ENCODE peak calls at places on chromosome 2, in nine cellular contexts. L, M, F, D, W, Q, Z, P and X are unnamed samples.

GRCh38 chr2:239966029-239966847 is 58.9 kb downstream of the NDUFA10 start:
- DNase-seq in Z (no peak), D (no peak), Q (no peak), L (no peak), P (no peak), W (no peak), F (no peak), M (no peak), X (no peak)

GRCh38 chr2:68653538-68653982 is 10.2 kb downstream of the PROKR1 start:
- DNase-seq in W (peak), P (no peak), Q (peak), M (no peak), F (peak), Z (peak), L (no peak), D (no peak), X (peak)

GRCh38 chr2:59167514-59167913 is 926.4 kb upstream of the FANCL start:
- DNase-seq in W (no peak), L (no peak), D (no peak), Z (no peak), M (no peak), Q (no peak), F (no peak), P (no peak), X (no peak)

GRCh38 chr2:42214669-42215068 is 45.5 kb downstream of the EML4 start:
- DNase-seq in M (no peak), F (no peak), Z (peak), P (no peak), L (no peak), Q (no peak), D (no peak), W (no peak), X (no peak)

GRCh38 chr2:149877064-149877463 is 289.5 kb upstream of the MMADHC start:
- DNase-seq in W (no peak), M (no peak), F (no peak), Q (no peak), Z (no peak), L (no peak), P (peak), D (no peak), X (no peak)

GRCh38 chr2:100140582-100140981 is 1.8 kb downstream of the AFF3 start:
- DNase-seq in L (no peak), M (no peak), D (no peak), W (no peak), Z (no peak), P (no peak), Q (no peak), F (no peak), X (no peak)

GRCh38 chr2:101327863-101328394 is 19.4 kb upstream of the RNF149 start:
- DNase-seq in L (no peak), W (no peak), F (no peak), Q (no peak), M (no peak), P (no peak), Z (no peak), D (no peak), X (no peak)

GRCh38 chr2:41725901-41726300 is 321.9 kb upstream of the PKDCC start:
- DNase-seq in Q (no peak), P (no peak), D (no peak), M (no peak), Z (no peak), W (no peak), F (no peak), L (no peak), X (no peak)

GRCh38 chr2:88261725-88262124 is 91.6 kb downstream of the THNSL2 start:
- DNase-seq in W (no peak), L (no peak), P (no peak), M (no peak), F (no peak), D (no peak), Q (no peak), Z (no peak), X (no peak)

GRCh38 chr2:234992624-234993349 is 41.0 kb downstream of the SH3BP4 start:
- DNase-seq in W (no peak), M (no peak), D (no peak), P (no peak), Z (no peak), F (no peak), Q (no peak), L (no peak), X (no peak)

GRCh38 chr2:175630319-175631246 is 371.5 kb downstream of the LNPK start:
- DNase-seq in Z (no peak), P (no peak), L (no peak), D (no peak), F (peak), Q (no peak), M (no peak), W (no peak), X (no peak)

GRCh38 chr2:31337860-31338259 is 76.7 kb downstream of the XDH start:
- DNase-seq in L (no peak), D (no peak), Q (no peak), P (no peak), Z (peak), W (no peak), F (no peak), M (no peak), X (no peak)

GRCh38 chr2:5991305-5991968 is 299.3 kb downstream of the SOX11 start:
- DNase-seq in L (no peak), W (no peak), Q (no peak), D (no peak), P (no peak), F (no peak), M (peak), Z (peak), X (no peak)

GRCh38 chr2:23900927-23901322 is 26.0 kb downstream of the ATAD2B start:
- DNase-seq in F (no peak), M (no peak), Z (peak), P (no peak), Q (no peak), D (no peak), L (no peak), W (no peak), X (no peak)

GRCh38 chr2:126513033-126513432 is 142.9 kb upstream of the GYPC start:
- DNase-seq in Z (peak), M (no peak), F (no peak), P (no peak), W (no peak), D (no peak), Q (no peak), L (no peak), X (no peak)

GRCh38 chr2:3349211-3349693 is 28.4 kb downstream of the EIPR1 start:
- DNase-seq in Z (peak), D (no peak), M (no peak), P (no peak), Q (no peak), F (no peak), W (no peak), L (no peak), X (no peak)

GRCh38 chr2:160407393-160408204 is 86.0 kb downstream of the RBMS1 start:
- DNase-seq in F (peak), Q (peak), M (peak), Z (peak), D (peak), P (peak), W (peak), L (peak), X (peak)

GRCh38 chr2:20609349-20609994 is 41.4 kb downstream of the HS1BP3 start:
- DNase-seq in D (no peak), Q (no peak), F (peak), L (no peak), P (no peak), Z (peak), M (no peak), W (no peak), X (no peak)

GRCh38 chr2:122469147-122469546 is 713.7 kb downstream of the TSN start:
- DNase-seq in L (no peak), P (no peak), Z (no peak), W (no peak), M (no peak), D (no peak), Q (no peak), F (no peak), X (no peak)

GRCh38 chr2:11495844-11496271 is 29.9 kb upstream of the E2F6 start:
- DNase-seq in M (peak), Q (no peak), D (peak), L (no peak), W (no peak), F (no peak), P (peak), Z (no peak), X (no peak)

GRCh38 chr2:160368988-160369935 is 124.3 kb downstream of the RBMS1 start:
- DNase-seq in F (no peak), W (no peak), M (no peak), L (no peak), P (no peak), Q (no peak), D (no peak), Z (peak), X (no peak)

GRCh38 chr2:143300531-143300930 is 171.3 kb downstream of the ARHGAP15 start:
- DNase-seq in M (no peak), Z (peak), L (no peak), D (no peak), Q (no peak), P (no peak), W (no peak), F (no peak), X (no peak)

GRCh38 chr2:200613692-200614091 is 27.9 kb downstream of the AOX1 start:
- DNase-seq in L (no peak), Q (no peak), Z (no peak), W (no peak), M (no peak), F (peak), P (no peak), D (no peak), X (no peak)

GRCh38 chr2:3670941-3671340 is 12.9 kb downstream of the ALLC start:
- DNase-seq in D (no peak), M (no peak), W (no peak), L (no peak), F (no peak), P (no peak), Q (no peak), Z (no peak), X (no peak)

GRCh38 chr2:94602466-94602865 is 268.8 kb upstream of the TEKT4 start:
- DNase-seq in Z (no peak), D (no peak), F (no peak), M (no peak), P (no peak), Q (no peak), L (no peak), W (no peak), X (no peak)

GRCh38 chr2:119182046-119182445 is 23.5 kb upstream of the C1QL2 start:
- DNase-seq in Q (no peak), F (no peak), M (no peak), P (no peak), Z (no peak), L (no peak), W (no peak), D (no peak), X (no peak)

GRCh38 chr2:85810376-85811172 is 56.8 kb downstream of the ATOH8 start:
- DNase-seq in F (no peak), D (no peak), W (no peak), M (no peak), L (no peak), Z (no peak), P (no peak), Q (no peak), X (no peak)

GRCh38 chr2:226427538-226428307 is 371.9 kb downstream of the IRS1 start:
- DNase-seq in Z (peak), Q (no peak), F (no peak), W (no peak), D (no peak), P (no peak), M (no peak), L (no peak), X (no peak)

GRCh38 chr2:74735544-74735943 is 81.5 kb downstream of the SEMA4F start:
- DNase-seq in Q (no peak), F (no peak), D (no peak), P (no peak), L (no peak), M (peak), W (no peak), Z (no peak), X (no peak)

GRCh38 chr2:195322324-195322723 is 334.7 kb upstream of the SLC39A10 start:
- DNase-seq in Q (no peak), L (no peak), M (no peak), P (peak), D (no peak), W (no peak), Z (no peak), F (no peak), X (no peak)

GRCh38 chr2:69615078-69615630 is 28.4 kb downstream of the AAK1 start:
- DNase-seq in L (no peak), M (no peak), W (no peak), Q (no peak), Z (no peak), F (no peak), D (no peak), P (no peak), X (no peak)

GRCh38 chr2:38174646-38175096 is 98.7 kb upstream of the CYP1B1 start:
- DNase-seq in Q (no peak), P (no peak), D (no peak), M (no peak), F (no peak), Z (peak), W (no peak), L (no peak), X (no peak)

DNA sequence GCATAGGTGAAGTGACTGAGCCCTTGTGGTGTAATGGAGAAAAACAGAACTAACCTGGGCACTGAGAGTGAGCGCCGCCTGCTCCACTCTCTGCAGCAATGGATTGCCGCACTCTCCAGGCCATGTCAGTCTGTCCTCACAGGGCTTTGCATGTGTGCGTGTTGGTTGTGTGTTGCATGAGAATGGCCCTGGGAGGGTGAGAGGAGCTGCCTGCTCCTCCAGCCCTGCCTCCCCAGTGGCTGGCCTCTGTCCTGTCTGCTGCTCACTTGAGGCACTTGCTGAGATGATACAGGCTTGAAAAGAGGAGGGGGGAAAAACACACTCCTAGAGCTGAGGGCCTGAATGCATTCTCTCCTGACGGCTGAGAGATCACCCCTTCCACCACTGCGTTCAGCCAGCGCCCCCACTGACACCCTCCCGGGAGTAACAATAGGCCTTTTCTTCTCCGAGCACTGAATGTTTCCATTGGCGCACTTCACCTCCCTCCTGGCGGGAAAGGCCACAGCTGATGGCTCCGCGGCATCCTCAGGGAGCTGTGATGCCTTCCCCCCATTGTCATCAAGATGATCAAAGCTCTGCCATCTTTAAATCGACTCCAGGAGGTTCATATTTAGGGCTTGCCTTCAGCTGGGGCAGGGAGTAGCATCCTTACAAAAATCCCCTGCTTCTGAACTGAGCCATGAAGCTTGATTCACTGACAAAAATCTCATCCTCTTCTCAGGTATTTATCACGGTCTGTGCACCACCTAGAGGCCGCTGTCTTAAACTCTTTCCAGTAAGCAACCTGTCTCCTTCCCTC is 49.9 kb upstream of the DAPL1 start:
- DNase-seq in Q (no peak), Z (peak), D (no peak), M (peak), P (peak), F (peak), L (no peak), W (peak), X (peak)
- TF ChIP-seq CTCF in Q (peak), Z (peak), D (peak), M (peak), P (peak), F (peak), L (no peak), W (no peak), X (peak)

DNA sequence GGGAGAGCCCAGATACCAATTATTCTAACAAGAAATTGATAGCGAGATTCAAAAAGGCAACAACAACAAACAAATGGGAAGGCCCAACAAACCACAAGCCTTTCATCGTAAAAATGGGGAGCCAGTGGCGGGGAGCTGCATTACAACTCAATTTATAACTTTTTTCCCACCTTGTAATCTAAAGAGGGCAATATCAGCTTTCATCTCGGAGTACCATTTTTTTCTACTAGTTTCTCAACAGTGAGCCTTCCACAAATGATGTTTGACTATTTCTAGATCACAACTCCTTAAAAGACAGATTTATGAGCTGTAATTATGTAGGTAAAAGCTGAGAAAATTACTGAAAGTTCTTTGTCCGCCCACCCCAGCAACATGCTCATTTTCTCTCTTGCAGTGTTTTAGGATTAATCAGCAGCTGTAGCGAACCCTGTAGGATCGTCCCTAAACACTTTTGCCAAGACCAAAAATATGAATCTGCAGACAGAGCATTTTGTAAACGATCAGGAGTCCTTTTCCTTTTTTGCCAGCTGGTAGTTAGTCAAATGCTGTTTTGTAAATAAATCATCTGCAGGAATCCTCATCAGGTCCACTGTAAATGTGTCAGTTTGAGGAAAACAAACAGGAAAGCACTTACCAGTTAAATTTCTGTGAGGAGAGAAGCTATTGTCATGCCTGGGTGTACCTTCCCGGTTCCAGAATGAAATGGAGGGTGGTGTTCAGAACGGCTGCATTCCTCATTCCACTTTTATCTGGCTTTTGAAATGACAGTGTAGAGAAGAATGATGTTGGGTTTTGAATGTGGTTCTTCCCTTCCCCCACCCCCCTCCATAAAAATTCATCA is 53.2 kb downstream of the EEF1B2 start:
- DNase-seq in F (no peak), D (no peak), L (no peak), M (no peak), W (no peak), P (no peak), Z (peak), Q (no peak), X (no peak)
- TF ChIP-seq CTCF in F (no peak), D (no peak), L (no peak), M (peak), W (no peak), P (no peak), Z (no peak), Q (no peak), X (no peak)

GRCh38 chr2:28357948-28358667 is 34.5 kb upstream of the FOSL2 start:
- DNase-seq in P (no peak), D (no peak), M (no peak), F (no peak), Z (no peak), L (no peak), W (no peak), Q (no peak), X (no peak)

GRCh38 chr2:28358668-28359201 is 33.9 kb upstream of the FOSL2 start:
- DNase-seq in M (no peak), L (no peak), D (no peak), P (no peak), F (no peak), Q (no peak), W (no peak), Z (no peak), X (no peak)

GRCh38 chr2:28360742-28361293 is 31.8 kb upstream of the FOSL2 start:
- DNase-seq in W (no peak), Q (no peak), Z (peak), P (no peak), D (peak), M (no peak), F (peak), L (no peak), X (no peak)

GRCh38 chr2:28360066-28360741 is 32.5 kb upstream of the FOSL2 start:
- DNase-seq in M (no peak), Q (no peak), F (no peak), P (no peak), Z (no peak), D (no peak), L (no peak), W (no peak), X (no peak)

DNA sequence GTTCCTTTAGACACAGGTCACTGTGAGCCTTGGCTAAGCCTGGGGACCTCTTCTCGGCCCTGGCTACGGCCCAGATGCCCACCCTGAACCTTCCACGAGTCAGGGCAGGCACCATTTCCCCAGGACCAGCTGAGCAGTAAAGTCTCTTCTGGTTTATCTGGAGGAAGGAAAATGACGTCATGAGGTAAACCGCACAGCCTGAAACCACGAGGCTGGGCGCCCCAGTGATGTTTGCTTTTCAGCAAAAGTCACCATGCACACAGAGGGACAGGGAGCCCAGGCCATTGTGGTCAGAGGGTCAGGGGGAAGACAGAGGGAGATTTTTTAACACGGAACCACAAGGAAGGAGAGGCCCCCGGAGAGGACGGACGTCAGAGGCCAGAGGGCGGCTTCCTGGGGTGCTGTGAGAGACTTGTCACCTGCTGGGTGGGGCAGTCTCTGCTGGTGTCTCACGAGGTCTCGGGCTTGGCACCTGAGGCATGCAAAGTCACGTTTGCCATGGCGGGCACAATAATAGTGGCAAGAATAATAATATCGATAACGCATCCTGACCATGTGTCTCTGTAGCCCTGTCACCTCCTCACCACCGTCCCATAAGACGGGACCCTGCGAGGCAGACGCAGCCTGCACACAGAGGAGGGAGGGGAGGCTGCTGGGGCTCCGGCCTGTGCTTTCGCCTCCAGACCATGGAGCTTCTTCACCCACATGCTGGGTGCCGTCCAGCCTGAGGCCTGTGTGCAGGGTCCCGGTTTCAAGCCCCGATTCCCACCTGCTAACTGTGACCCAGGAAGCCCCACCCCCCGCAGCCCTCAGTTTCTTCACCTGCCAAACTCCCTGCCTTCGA is 33.2 kb upstream of the FOSL2 start:
- DNase-seq in L (peak), W (peak), Q (peak), Z (peak), D (no peak), M (no peak), P (no peak), F (peak), X (peak)
- TF ChIP-seq CTCF in L (no peak), W (no peak), Q (no peak), Z (no peak), D (no peak), M (no peak), P (no peak), F (no peak), X (no peak)

DNA sequence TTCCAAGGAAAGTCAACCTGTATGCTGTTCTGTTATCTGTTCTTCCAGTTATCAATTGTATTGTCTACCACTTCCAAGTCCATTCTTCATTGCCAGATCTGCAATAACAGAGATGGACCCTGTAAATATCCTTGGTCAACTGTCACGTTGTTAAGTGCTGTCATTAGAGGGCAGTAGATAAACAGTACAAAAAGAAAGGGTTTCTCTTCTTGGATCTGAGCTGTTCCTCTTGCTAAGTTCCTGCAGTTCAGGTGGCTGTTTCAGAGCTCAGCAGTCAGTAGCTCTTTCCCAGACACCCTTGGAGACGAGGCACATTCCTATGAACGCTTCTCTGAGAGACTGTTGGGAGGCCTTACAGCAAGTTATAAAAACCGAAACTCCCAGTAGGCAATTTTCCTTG is 957.1 kb upstream of the CHAC2 start:
- DNase-seq in L (no peak), M (peak), P (no peak), D (no peak), Z (peak), F (no peak), W (peak), Q (no peak), X (peak)
- TF ChIP-seq CTCF in L (no peak), M (peak), P (no peak), D (peak), Z (peak), F (peak), W (no peak), Q (no peak), X (peak)